ENCODE peak calls at places on chromosomes 6 and 20, in four cellular contexts. K is IMR-90, J is GM12878, C is K562. M is an unnamed sample.

GRCh38 chr6:13759025-13759424 is 47.4 kb upstream of the RANBP9 start:
- DNase-seq in K (no peak), J (no peak), C (no peak), M (no peak)

GRCh38 chr6:70982747-70983146 is 25.9 kb upstream of the B3GAT2 start:
- DNase-seq in K (no peak), J (no peak), C (no peak), M (no peak)

GRCh38 chr20:16001286-16001685 is 572.0 kb downstream of the KIF16B start:
- DNase-seq in K (no peak), J (no peak), C (no peak), M (no peak)

GRCh38 chr6:131644921-131645320 is 7.8 kb downstream of the ENPP3 start:
- DNase-seq in K (no peak), J (no peak), C (no peak), M (no peak)

GRCh38 chr6:156948807-156949206 is 171.6 kb downstream of the ARID1B start:
- DNase-seq in K (peak), J (no peak), C (no peak), M (peak)

GRCh38 chr20:46563170-46563847 is 12.9 kb upstream of the OCSTAMP start:
- DNase-seq in K (no peak), J (no peak), C (peak), M (no peak)

GRCh38 chr6:741410-742339 is 48.7 kb upstream of the EXOC2 start:
- DNase-seq in K (no peak), J (no peak), C (no peak), M (no peak)

GRCh38 chr6:83633609-83634008 is 75.3 kb downstream of the SNAP91 start:
- DNase-seq in K (no peak), J (no peak), C (no peak), M (no peak)

GRCh38 chr6:45527210-45527609 is 149.5 kb upstream of the SUPT3H start:
- DNase-seq in K (no peak), J (no peak), C (no peak), M (no peak)

GRCh38 chr20:13061381-13061780 is 52.6 kb downstream of the SPTLC3 start:
- DNase-seq in K (no peak), J (no peak), C (no peak), M (no peak)

GRCh38 chr20:49276201-49276894 is 1.5 kb downstream of the ZNFX1 start:
- DNase-seq in K (peak), J (no peak), C (no peak), M (peak)

GRCh38 chr6:22221211-22221610 is 75.6 kb downstream of the PRL start:
- DNase-seq in K (peak), J (no peak), C (no peak), M (no peak)
- H3K27ac ChIP-seq in K (no peak), J (no peak), C (no peak), M (no peak)

GRCh38 chr6:41715779-41716515 is 19.5 kb downstream of the TFEB start:
- DNase-seq in K (no peak), J (no peak), C (no peak), M (no peak)
- TF ChIP-seq FOS in K (no peak), J (no peak), C (no peak), M (no peak)

DNA sequence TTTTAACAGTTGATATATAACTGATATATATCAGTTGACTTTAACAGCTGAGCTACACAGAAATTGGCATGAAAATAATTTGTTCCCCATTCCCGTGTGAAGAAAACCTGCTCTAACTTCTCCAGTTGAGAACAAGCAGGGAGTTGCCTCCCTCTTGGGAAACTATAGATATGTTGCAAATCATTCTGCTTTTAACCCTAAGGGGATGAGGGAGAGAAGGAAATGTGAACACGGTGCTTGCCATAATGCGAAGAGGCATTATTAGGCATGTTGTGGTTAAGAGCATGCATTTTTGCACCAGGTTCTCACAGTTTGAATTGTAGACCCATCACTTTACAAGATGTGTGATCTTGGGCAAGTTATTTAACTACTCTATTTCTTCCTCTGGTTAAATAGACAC is 453.7 kb downstream of the TENT5A start:
- DNase-seq in K (no peak), J (no peak), C (no peak), M (no peak)
- H3K27ac ChIP-seq in K (no peak), J (no peak), C (no peak), M (no peak)

DNA sequence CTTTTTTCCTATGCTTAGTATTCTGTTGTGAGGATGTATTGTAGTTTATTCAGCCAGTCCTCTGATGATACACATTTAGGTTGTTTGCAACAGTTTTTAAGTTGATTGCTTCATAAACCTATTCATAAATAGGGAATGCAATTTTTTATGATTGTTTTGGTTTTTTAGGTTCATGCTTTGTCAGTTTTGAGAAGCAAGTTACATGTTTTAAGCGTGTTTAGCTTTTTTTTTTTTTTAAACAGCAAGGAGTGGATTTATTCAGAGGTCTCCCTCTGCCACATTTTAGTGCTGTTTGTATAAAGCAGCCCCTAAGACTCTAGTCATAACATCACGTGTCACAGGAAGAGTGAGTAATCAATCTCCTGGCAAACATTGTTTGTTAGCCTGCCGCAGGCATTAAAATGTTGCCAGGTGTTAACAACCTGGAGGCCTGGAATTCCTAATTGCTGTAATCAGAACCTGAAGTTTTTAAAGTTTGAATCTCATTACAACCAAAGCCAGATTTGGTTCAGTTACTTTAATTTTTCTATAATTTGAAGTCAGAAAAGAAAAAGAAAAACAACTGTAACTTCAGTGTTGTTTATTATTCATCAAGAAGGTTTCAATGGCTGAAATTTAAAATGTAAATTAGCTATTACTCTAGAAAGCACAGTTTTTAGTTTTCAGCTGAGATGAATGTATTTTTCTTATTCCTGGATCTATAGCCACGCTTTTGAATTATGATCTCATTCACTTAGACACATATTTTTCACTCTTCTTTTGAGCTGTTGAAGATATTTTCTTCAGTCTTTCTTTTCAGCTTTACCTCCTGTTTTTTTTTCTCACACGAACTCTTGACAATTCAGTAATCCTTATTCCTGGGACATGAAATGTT is 59.2 kb downstream of the KCNS1 start:
- DNase-seq in K (peak), J (no peak), C (no peak), M (peak)
- TF ChIP-seq FOS in K (no peak), J (no peak), C (no peak), M (peak)

GRCh38 chr20:60073086-60073485 is 114.9 kb downstream of the CDH26 start:
- DNase-seq in K (no peak), J (no peak), C (no peak), M (no peak)
- H3K27ac ChIP-seq in K (no peak), J (no peak), C (no peak), M (no peak)

DNA sequence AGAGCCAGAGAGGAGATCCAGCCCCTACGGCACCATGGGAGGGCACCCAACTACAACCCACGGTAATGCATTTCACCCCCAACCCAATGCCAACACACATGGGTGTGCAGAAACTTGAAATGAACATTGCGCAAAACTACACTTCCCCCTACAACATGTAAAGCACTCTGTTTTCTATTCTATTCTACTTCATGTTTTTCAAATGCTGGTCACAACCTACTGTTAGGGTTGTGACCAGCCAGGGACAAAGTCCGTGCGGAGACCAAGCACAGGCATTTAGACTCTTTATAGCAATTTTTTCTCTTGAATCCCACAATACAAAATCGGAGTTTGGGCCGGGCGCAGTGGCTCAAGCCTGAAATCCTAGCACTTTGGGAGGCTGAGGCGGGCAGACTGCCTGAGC is 90.6 kb downstream of the MRPL14 start:
- DNase-seq in K (no peak), J (no peak), C (no peak), M (no peak)
- TF ChIP-seq FOS in K (no peak), J (no peak), C (no peak), M (no peak)

DNA sequence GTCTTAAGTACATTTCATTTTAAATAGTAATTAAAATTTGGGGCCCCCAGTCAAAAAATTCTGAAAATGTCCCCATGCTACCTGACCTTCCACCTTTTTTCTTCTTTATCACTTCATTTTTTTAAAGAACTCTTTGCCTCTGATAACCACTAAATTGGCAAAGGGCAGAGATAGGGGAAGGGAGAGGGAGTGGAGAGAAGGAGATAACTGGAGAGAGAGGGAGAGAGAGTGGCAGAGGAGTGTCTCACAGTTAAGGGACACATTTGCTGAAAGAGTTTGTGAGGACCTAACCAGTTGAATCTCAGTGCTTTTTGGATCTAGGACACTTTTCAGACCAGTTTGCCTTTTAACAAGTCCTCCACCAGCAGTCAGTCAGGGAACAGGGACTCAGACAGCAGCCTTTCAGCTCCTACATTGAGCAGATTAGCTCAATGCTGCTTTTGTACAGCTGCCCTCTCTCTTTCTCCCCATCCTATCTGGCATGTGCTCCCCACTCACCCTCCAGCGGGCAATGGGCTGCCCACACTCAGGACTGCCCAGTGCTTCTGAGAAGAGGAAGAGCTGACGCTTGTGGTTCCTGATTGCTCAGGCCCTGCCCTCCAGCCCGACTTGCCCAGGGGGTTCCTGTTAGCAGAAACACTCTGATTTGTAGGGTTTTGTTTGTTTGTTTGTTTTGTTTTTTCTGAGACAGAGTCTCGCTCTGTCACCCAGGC is 14.4 kb downstream of the ARMC2 start:
- DNase-seq in K (no peak), J (no peak), C (no peak), M (no peak)
- H3K27ac ChIP-seq in K (no peak), J (no peak), C (no peak), M (no peak)